ENCODE peak calls at places on chromosomes 12 and 14, in five cellular contexts. E is body of pancreas; I is prostate gland; Y is CD4-positive, alpha-beta T cell; B is colonic mucosa. H is an unnamed sample.

GRCh38 chr14:64878775-64879634 is 702 bp downstream of the SPTB start:
- DNase-seq in I (no peak), B (peak), Y (no peak), E (peak), H (peak)

GRCh38 chr12:111446044-111446581 is 40.4 kb downstream of the SH2B3 start:
- DNase-seq in I (peak), Y (no peak), B (peak), E (peak), H (peak)

GRCh38 chr12:13230500-13230899 is 34.0 kb downstream of the EMP1 start:
- DNase-seq in E (no peak), I (no peak), B (no peak), Y (no peak), H (no peak)

GRCh38 chr12:57621497-57622292 is 10.5 kb downstream of the ARHGEF25 start:
- DNase-seq in E (peak), Y (peak), I (peak), B (peak), H (peak)

GRCh38 chr12:15772405-15773018 is 16.7 kb downstream of the EPS8 start:
- DNase-seq in Y (no peak), I (peak), E (no peak), B (no peak), H (no peak)

GRCh38 chr12:72025524-72025923 is 86.9 kb downstream of the TPH2 start:
- DNase-seq in E (no peak), Y (no peak), B (no peak), I (no peak), H (no peak)

GRCh38 chr12:123034865-123035264 is 54.4 kb downstream of the ARL6IP4 start:
- DNase-seq in B (no peak), I (no peak), Y (no peak), E (no peak), H (no peak)

GRCh38 chr12:10943167-10943566 is 4.1 kb upstream of the TAS2R14 start:
- DNase-seq in I (no peak), E (no peak), Y (no peak), B (no peak), H (no peak)

GRCh38 chr12:104132351-104132956 is 5.6 kb downstream of the NFYB start:
- DNase-seq in E (no peak), Y (no peak), I (peak), B (no peak), H (no peak)

GRCh38 chr12:4272976-4273650 is 449 bp upstream of the CCND2 start:
- DNase-seq in B (no peak), Y (no peak), E (no peak), I (no peak), H (no peak)

GRCh38 chr12:90842477-90842876 is 112.5 kb downstream of the CCER1 start:
- DNase-seq in E (no peak), Y (no peak), B (no peak), I (peak), H (no peak)

GRCh38 chr12:120481022-120481767 is 11.6 kb upstream of the SRSF9 start:
- DNase-seq in Y (no peak), B (no peak), E (no peak), I (no peak), H (no peak)

GRCh38 chr12:51389302-51389999 is 1.8 kb downstream of the GALNT6 start:
- DNase-seq in E (no peak), B (peak), I (no peak), Y (no peak), H (peak)

GRCh38 chr14:92502541-92503286 is 10.9 kb upstream of the RIN3 start:
- DNase-seq in B (no peak), Y (no peak), I (no peak), E (no peak), H (no peak)

GRCh38 chr12:43307126-43307525 is 244.9 kb downstream of the ADAMTS20 start:
- DNase-seq in B (no peak), E (no peak), Y (no peak), I (no peak), H (no peak)

GRCh38 chr14:51351997-51352396 is 112.0 kb downstream of the TMX1 start:
- DNase-seq in I (no peak), E (no peak), B (no peak), Y (no peak), H (no peak)

GRCh38 chr14:92754956-92755355 is 6.5 kb upstream of the LGMN start:
- DNase-seq in I (no peak), E (peak), Y (no peak), B (no peak), H (no peak)

GRCh38 chr14:92105845-92106094 is 612 bp downstream of the ATXN3 start:
- DNase-seq in I (peak), E (peak), B (peak), Y (no peak), H (no peak)

GRCh38 chr12:23204933-23205778 is 580.2 kb downstream of the ETNK1 start:
- DNase-seq in I (no peak), B (no peak), E (peak), Y (no peak), H (no peak)

GRCh38 chr12:51326762-51327439 is 2.9 kb upstream of the BIN2 start:
- DNase-seq in Y (no peak), I (no peak), E (no peak), B (no peak), H (no peak)

GRCh38 chr14:93972618-93973205 is 3.7 kb downstream of the ASB2 start:
- DNase-seq in B (no peak), I (no peak), E (no peak), Y (no peak), H (no peak)

GRCh38 chr12:130555628-130556485 is 160.2 kb downstream of the RIMBP2 start:
- DNase-seq in I (no peak), Y (no peak), B (peak), E (peak), H (peak)

GRCh38 chr14:102819176-102819628 is 42.0 kb downstream of the TRAF3 start:
- DNase-seq in Y (peak), I (peak), E (peak), B (peak), H (no peak)

GRCh38 chr14:50008562-50009355 is 107.6 kb downstream of the VCPKMT start:
- DNase-seq in B (no peak), I (no peak), Y (no peak), E (no peak), H (no peak)

GRCh38 chr14:54175298-54175942 is 218.8 kb upstream of the BMP4 start:
- DNase-seq in E (peak), Y (no peak), I (peak), B (peak), H (peak)
- TF ChIP-seq CTCF in E (peak), Y (peak), I (peak), B (peak), H (peak)

GRCh38 chr12:6546016-6546415 is 9.8 kb downstream of the IFFO1 start:
- DNase-seq in I (no peak), E (no peak), Y (no peak), B (no peak), H (no peak)

GRCh38 chr12:6547566-6547965 is 8.3 kb downstream of the IFFO1 start:
- DNase-seq in E (no peak), Y (no peak), B (no peak), I (no peak), H (no peak)

GRCh38 chr12:6549379-6550151 is 6.3 kb downstream of the IFFO1 start:
- DNase-seq in E (no peak), B (no peak), Y (no peak), I (no peak), H (no peak)

GRCh38 chr12:6548556-6549378 is 7.1 kb downstream of the IFFO1 start:
- DNase-seq in I (no peak), B (no peak), Y (no peak), E (no peak), H (no peak)

DNA sequence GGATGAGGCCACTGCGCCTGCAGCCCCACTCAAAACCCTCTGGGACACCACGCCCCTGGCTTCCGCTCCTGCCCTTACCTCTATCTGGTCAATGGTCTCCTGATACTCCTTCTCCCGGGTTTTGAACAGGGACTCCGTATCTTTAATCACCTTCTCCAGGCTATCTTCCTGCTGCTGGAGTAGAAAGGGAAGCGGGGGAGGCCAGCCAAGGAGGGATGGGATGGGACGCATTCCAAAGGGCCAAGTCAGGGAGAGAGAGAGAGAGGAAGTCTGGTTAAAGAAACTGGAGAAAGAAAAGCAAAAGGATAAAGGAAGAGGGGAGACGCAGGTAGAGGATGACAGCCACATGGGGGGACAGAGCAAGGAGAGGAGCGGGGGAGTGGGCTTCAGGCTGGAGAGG is 7.9 kb downstream of the IFFO1 start:
- DNase-seq in B (no peak), E (no peak), I (no peak), Y (no peak), H (no peak)
- H3K27ac ChIP-seq in B (no peak), E (no peak), I (no peak), Y (no peak), H (peak)

GRCh38 chr14:75793806-75794205 is 132.8 kb downstream of the TTLL5 start:
- DNase-seq in I (no peak), B (no peak), E (no peak), Y (no peak), H (no peak)
- TF ChIP-seq CTCF in I (peak), B (no peak), E (peak), Y (no peak), H (peak)

GRCh38 chr14:79600406-79600805 is 610.9 kb downstream of the DIO2 start:
- DNase-seq in Y (no peak), I (no peak), E (no peak), B (no peak), H (no peak)
- H3K27ac ChIP-seq in Y (no peak), I (no peak), E (no peak), B (no peak), H (no peak)

DNA sequence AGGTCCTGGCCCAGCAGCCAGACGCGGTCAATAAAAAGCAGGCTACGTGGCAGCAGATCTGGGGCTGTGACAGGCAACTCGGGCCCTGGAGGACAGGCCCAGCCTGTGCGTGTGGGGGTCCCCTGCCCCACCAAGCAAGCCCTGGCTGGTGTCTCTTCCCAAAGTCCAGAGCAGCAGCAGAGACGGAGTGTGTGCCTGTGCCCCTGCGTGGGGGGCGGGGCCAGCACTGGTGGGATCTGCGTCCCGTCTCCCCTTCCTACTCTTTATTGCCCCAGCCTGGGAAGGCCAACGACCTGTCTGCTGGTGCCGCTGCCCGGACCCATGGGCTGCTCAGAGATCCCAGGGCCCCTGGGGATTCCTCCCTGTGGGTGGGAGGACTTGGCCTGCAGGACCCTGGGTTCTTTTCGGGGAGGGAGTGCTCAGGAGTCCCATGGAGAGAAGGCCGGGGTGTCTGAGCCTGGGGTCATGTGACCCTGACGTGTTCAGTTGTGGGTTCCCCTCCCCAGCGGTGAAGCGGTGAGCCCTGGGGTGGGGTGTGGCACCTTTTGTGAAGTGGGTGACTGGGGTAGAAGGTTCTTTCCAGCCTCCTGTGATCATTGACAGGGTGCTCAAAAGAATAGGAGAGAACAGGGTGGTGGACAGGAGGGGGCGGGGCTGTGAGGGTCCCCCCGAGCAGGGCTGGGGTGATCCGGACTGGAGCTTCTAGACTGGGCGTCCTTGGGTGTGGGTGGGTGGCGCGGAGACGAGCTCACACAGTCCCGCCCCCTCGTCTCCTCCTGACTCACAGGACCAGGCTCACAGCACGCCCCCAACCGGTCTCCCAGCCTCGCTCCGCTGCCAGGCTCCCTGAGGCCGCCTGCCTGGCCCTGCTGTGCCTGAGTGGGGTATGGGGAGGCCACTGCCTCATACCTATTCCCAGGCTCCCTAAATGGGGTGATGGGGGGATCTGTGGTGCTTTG is 22.4 kb downstream of the ASPG start:
- DNase-seq in E (peak), B (peak), I (no peak), Y (no peak), H (peak)
- TF ChIP-seq CTCF in E (no peak), B (no peak), I (no peak), Y (no peak), H (no peak)

GRCh38 chr14:95297832-95298231 is 21.9 kb downstream of the CLMN start:
- DNase-seq in B (no peak), E (no peak), Y (no peak), I (no peak), H (no peak)
- H3K27ac ChIP-seq in B (no peak), E (no peak), Y (no peak), I (no peak), H (peak)

DNA sequence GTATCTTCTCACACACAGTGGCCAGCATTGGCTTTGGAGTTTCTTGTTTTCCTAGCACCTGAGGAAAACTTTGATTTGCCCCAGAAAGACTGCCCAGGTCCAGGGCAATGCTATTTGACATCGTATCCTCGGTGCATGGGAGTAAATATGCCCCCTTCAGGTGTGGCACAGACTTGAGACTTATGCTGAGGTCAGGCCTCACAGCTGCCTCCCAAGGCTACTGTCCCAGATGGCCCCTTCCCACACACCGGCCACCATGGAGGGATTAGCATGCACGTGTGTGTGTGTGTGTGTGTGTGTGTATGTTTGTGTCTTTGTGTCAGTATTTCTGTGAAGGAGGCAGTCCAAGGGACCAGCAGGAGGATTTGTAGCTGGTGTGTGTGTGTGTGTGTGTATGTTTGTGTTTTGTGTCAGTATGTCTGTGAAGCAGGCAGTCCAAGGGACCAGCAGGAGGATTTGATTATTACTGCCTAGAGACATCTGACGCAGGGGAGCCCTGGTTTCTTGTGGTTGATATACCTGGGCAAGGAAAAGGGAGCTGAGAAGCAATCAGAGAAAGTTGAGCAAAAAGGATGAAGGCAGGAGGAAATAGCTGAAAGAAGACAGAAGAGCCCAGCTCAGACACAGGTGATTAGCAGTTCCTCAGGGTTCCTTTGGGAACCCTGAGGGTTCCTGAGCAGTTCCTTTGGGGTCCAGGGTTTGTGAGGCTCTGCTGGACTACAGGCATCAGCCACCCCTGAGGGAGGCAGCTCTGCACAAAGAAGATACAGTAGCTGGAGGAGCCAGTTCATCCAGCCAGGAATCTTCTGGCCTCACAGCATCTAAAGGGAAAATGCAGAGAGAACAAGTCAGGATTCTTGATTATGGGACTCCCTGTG is 42.2 kb downstream of the COX16 start:
- DNase-seq in B (no peak), Y (no peak), I (no peak), E (peak), H (no peak)
- TF ChIP-seq CTCF in B (no peak), Y (no peak), I (no peak), E (peak), H (no peak)

GRCh38 chr12:69406217-69406616 is 46.7 kb downstream of the YEATS4 start:
- DNase-seq in E (no peak), B (no peak), I (no peak), Y (no peak), H (no peak)
- H3K27ac ChIP-seq in E (no peak), B (no peak), I (no peak), Y (no peak), H (no peak)

GRCh38 chr12:124517260-124518050 is 50.0 kb downstream of the NCOR2 start:
- DNase-seq in I (peak), Y (no peak), E (peak), B (peak), H (peak)
- TF ChIP-seq CTCF in I (no peak), Y (no peak), E (no peak), B (no peak), H (no peak)

H was measured in dorsolateral prefrontal cortex.